ENCODE peak calls at places on chromosomes 5 and 9, in eight cellular contexts. K, I, B, Q, Z, L, W and C are unnamed samples. For H3K27me3, the result is how much of the 10 kb centered on the place peaks cover.

GRCh38 chr9:115922441-115922840 is 231.2 kb upstream of the PAPPA start:
- DNase-seq in K (no peak), I (no peak), B (no peak), Q (no peak), Z (no peak), L (no peak), W (no peak), C (no peak)

GRCh38 chr5:59249160-59249559 is 644.4 kb downstream of the PDE4D start:
- DNase-seq in K (no peak), I (no peak), B (no peak), Q (no peak), Z (no peak), L (no peak), W (no peak), C (no peak)

GRCh38 chr9:100317706-100318105 is 35.0 kb downstream of the TEX10 start:
- DNase-seq in K (no peak), I (no peak), B (no peak), Q (no peak), Z (no peak), L (no peak), W (no peak), C (no peak)

GRCh38 chr9:133351908-133352634 is 4.1 kb downstream of the RPL7A start:
- DNase-seq in K (peak), I (no peak), B (no peak), Q (peak), Z (no peak), L (peak), W (no peak), C (no peak)

GRCh38 chr5:2093859-2094615 is 211.3 kb upstream of the IRX4 start:
- DNase-seq in K (no peak), I (no peak), B (no peak), Q (peak), Z (no peak), L (peak), W (no peak), C (peak)

GRCh38 chr9:108021311-108021710 is 531.7 kb upstream of the KLF4 start:
- DNase-seq in K (no peak), I (no peak), B (no peak), Q (no peak), Z (no peak), L (no peak), W (no peak), C (no peak)

GRCh38 chr5:124932791-124933600 is 186.6 kb upstream of the ZNF608 start:
- DNase-seq in K (no peak), I (no peak), B (no peak), Q (no peak), Z (no peak), L (peak), W (no peak), C (no peak)

GRCh38 chr5:72144762-72145161 is 37.5 kb downstream of the MAP1B start:
- DNase-seq in K (no peak), I (no peak), B (no peak), Q (no peak), Z (no peak), L (no peak), W (no peak), C (no peak)

GRCh38 chr9:86098793-86099694 is at the start of gene GOLM1:
- DNase-seq in K (peak), I (no peak), B (no peak), Q (peak), Z (no peak), L (peak), W (peak), C (peak)

GRCh38 chr5:77423022-77423750 is 68.9 kb downstream of the WDR41 start:
- DNase-seq in K (no peak), I (no peak), B (no peak), Q (no peak), Z (no peak), L (no peak), W (no peak), C (no peak)

GRCh38 chr5:67921004-67921601 is 294.5 kb upstream of the PIK3R1 start:
- DNase-seq in K (no peak), I (no peak), B (no peak), Q (no peak), Z (no peak), L (no peak), W (no peak), C (no peak)

GRCh38 chr9:124258765-124259272 is 1.1 kb downstream of the NEK6 start:
- DNase-seq in K (no peak), I (no peak), B (no peak), Q (no peak), Z (no peak), L (no peak), W (no peak), C (no peak)

GRCh38 chr9:86500667-86501435 is 146.6 kb upstream of the TUT7 start:
- DNase-seq in K (no peak), I (no peak), B (no peak), Q (no peak), Z (no peak), L (peak), W (no peak), C (no peak)

GRCh38 chr5:107389130-107389553 is 281.6 kb downstream of the EFNA5 start:
- DNase-seq in K (no peak), I (peak), B (no peak), Q (no peak), Z (no peak), L (peak), W (no peak), C (no peak)

GRCh38 chr5:31944683-31945445 is 229.3 kb downstream of the GOLPH3 start:
- DNase-seq in K (no peak), I (no peak), B (no peak), Q (no peak), Z (no peak), L (no peak), W (no peak), C (no peak)

GRCh38 chr5:38999037-38999436 is 75.2 kb downstream of the RICTOR start:
- DNase-seq in K (no peak), I (no peak), B (no peak), Q (no peak), Z (no peak), L (no peak), W (no peak), C (no peak)

GRCh38 chr9:137494104-137494544 is 35.0 kb upstream of the NSMF start:
- DNase-seq in K (no peak), I (no peak), B (no peak), Q (no peak), Z (no peak), L (peak), W (peak), C (no peak)

GRCh38 chr9:91395106-91395552 is 28.5 kb downstream of the NFIL3 start:
- DNase-seq in K (no peak), I (no peak), B (no peak), Q (no peak), Z (no peak), L (no peak), W (no peak), C (no peak)

GRCh38 chr9:97237951-97238851 is 69.3 kb upstream of the CCDC180 start:
- DNase-seq in K (peak), I (peak), B (peak), Q (peak), Z (peak), L (peak), W (peak), C (peak)

GRCh38 chr9:32741706-32742105 is 41.6 kb upstream of the TMEM215 start:
- DNase-seq in K (no peak), I (no peak), B (no peak), Q (no peak), Z (no peak), L (no peak), W (no peak), C (no peak)

GRCh38 chr9:6667633-6668280 is 22.2 kb upstream of the GLDC start:
- DNase-seq in K (no peak), I (no peak), B (no peak), Q (no peak), Z (no peak), L (no peak), W (peak), C (no peak)

GRCh38 chr9:98502311-98502975 is 206.3 kb downstream of the GABBR2 start:
- DNase-seq in K (no peak), I (no peak), B (no peak), Q (no peak), Z (no peak), L (no peak), W (no peak), C (no peak)

GRCh38 chr9:99140685-99141314 is 35.9 kb downstream of the TGFBR1 start:
- DNase-seq in K (no peak), I (peak), B (peak), Q (no peak), Z (peak), L (peak), W (peak), C (peak)

GRCh38 chr5:886716-887325 is 5.8 kb downstream of the BRD9 start:
- DNase-seq in K (peak), I (no peak), B (no peak), Q (no peak), Z (no peak), L (no peak), W (no peak), C (no peak)

GRCh38 chr5:134541736-134542376 is 16.4 kb downstream of the JADE2 start:
- DNase-seq in K (peak), I (no peak), B (peak), Q (peak), Z (no peak), L (peak), W (peak), C (peak)

GRCh38 chr9:2857564-2858198 is 13.8 kb upstream of the PUM3 start:
- DNase-seq in K (peak), I (peak), B (peak), Q (peak), Z (peak), L (peak), W (peak), C (peak)

GRCh38 chr5:1638658-1639400 is 115.1 kb upstream of the LPCAT1 start:
- DNase-seq in K (no peak), I (no peak), B (peak), Q (no peak), Z (no peak), L (no peak), W (no peak), C (peak)

GRCh38 chr5:164303646-164304225 is 798.3 kb downstream of the MAT2B start:
- DNase-seq in K (no peak), I (no peak), B (no peak), Q (no peak), Z (no peak), L (no peak), W (no peak), C (no peak)

GRCh38 chr5:97044057-97044456 is 98.4 kb downstream of the LIX1 start:
- DNase-seq in K (peak), I (no peak), B (no peak), Q (no peak), Z (peak), L (peak), W (no peak), C (no peak)

GRCh38 chr9:36485647-36486453 is 85.8 kb upstream of the RNF38 start:
- DNase-seq in K (no peak), I (no peak), B (no peak), Q (no peak), Z (no peak), L (peak), W (no peak), C (no peak)

GRCh38 chr5:68456756-68457217 is 241.2 kb downstream of the PIK3R1 start:
- DNase-seq in K (no peak), I (no peak), B (no peak), Q (no peak), Z (no peak), L (peak), W (peak), C (no peak)

GRCh38 chr9:132143359-132143758 is 18.5 kb upstream of the NTNG2 start:
- DNase-seq in K (no peak), I (no peak), B (no peak), Q (no peak), Z (no peak), L (peak), W (no peak), C (no peak)
- H3K27me3 ChIP-seq in K (under half), I (under half), B (under half), Q (under half), Z (under half), L (under half), W (under half), C (under half)

DNA sequence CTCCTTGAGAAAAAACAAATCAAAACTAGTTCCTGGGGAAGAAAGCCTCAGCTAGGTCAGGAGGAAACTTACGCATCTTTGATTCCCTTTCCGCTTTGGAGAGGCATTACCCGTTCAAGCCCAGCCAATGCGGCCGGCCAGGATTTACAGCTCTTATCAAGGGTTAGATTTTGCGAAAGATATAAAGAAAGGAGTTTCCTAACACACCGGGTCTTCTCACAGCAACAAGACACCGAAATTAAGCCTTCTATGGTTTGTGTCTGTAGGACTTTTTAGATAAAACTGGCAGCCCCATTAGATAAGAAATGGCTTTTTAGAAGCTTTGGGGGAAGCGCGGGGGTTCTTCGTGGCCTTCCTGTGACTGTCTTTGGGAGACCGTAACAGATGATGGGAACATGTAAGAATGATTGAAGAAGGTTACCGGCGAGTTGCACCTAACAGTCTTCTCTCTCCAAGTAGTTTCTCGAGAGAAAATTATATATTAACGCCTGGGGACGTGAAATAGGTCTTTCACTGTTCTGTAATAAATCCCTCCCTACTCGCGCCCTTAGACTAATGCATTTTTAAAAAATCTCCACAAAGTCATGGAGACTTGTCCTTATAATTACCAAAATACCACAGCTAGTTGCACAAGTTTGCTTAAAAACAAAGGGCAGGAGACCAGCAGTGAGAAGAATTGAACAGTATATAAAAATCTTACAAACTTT is 1.3 kb upstream of the ISL1 start:
- DNase-seq in K (no peak), I (no peak), B (no peak), Q (no peak), Z (no peak), L (no peak), W (no peak), C (no peak)
- H3K27me3 ChIP-seq in K (under half), I (under half), B (under half), Q (under half), Z (under half), L (half or more), W (under half), C (under half)

GRCh38 chr5:178464431-178465048 is 125.7 kb downstream of the COL23A1 start:
- DNase-seq in K (no peak), I (no peak), B (peak), Q (no peak), Z (no peak), L (no peak), W (no peak), C (no peak)
- H3K27me3 ChIP-seq in K (under half), I (under half), B (under half), Q (under half), Z (under half), L (under half), W (under half), C (under half)

GRCh38 chr5:155726267-155726666 is 600.7 kb upstream of the SGCD start:
- DNase-seq in K (no peak), I (no peak), B (no peak), Q (no peak), Z (no peak), L (peak), W (no peak), C (no peak)
- H3K27me3 ChIP-seq in K (under half), I (under half), B (under half), Q (under half), Z (under half), L (under half), W (under half), C (under half)

DNA sequence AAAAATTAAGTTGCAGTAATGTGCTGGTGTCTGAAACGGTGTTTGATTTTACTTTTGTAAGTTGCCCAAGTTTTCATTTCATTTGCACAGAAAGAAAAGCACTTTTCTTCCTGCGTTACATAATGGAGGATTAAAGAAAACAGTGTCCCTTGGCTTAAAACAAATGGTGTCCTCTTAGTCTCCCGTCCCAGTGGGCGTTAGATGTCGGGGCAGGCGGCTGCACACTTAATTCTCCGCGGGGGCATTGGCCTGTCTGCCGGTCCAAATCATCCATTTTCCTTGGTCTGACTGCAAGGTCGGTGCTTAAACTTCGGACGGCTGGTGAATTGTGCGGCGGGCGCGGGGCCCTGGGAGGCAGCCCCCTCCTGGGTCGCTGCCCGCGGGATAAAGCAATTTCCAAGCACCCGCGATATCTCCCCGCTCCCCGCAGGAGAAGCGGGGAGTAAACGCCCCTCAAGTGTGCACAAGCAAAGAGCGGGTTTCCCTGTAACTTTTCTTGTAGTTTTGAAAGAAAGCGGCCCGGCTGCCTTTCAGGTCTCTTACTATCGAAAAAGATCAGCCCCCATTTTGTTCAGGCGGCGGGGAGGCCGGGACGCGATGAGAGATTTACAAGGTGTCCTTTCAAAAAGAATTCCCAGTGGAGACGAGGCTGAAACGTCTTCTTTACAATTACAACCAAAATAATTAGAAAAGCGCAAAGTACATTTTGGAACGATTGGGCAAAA is 1.5 kb downstream of the IRX1 start:
- DNase-seq in K (no peak), I (no peak), B (no peak), Q (no peak), Z (no peak), L (no peak), W (no peak), C (no peak)
- H3K27me3 ChIP-seq in K (under half), I (under half), B (under half), Q (under half), Z (under half), L (half or more), W (under half), C (half or more)

DNA sequence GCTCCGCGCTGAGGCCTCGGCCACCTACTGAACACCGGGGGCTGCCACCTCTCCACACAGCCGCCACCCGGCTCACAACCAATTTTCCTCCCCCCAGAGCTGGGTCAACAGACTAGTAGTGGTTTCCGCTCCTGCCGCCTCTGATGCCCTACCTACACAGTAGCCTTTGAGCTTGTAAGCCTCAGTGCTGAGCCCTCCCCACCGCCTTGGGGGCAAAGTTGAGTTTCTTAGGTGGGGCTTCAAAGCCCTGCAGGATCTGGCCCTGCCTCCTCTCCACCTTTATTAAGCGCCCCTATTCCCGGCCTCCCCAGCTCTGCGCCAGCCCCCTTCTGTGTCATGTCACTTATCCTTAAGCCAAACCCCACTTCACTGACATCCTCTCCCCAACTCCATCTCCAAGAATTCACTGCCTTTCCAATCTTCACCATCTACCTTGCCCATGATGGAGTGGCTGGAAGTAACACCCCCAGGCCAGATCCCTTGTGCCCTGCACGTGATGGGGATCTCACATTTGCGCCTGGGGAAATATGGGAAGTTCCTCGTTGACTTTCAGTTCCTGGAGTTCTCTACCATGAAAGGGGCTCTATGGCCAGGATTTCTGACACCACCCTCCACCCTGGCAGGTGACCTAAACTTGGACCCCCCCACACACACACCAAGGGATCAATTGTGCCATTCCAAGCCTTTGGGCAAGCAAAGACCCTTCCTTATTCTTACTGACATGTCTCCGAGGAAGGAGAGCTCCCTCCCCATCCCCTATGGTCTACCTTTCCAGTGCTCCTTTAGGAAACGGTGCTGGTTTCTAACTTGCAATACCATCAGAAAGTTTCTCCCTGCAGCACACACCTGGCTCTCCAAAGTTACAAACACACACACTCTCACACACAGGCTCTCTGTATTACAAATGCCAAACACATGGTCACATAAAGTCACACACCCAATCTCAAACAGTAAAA is 2.7 kb upstream of the CNTFR start:
- DNase-seq in K (no peak), I (no peak), B (no peak), Q (no peak), Z (no peak), L (no peak), W (no peak), C (no peak)
- H3K27me3 ChIP-seq in K (under half), I (half or more), B (half or more), Q (under half), Z (under half), L (under half), W (under half), C (under half)

DNA sequence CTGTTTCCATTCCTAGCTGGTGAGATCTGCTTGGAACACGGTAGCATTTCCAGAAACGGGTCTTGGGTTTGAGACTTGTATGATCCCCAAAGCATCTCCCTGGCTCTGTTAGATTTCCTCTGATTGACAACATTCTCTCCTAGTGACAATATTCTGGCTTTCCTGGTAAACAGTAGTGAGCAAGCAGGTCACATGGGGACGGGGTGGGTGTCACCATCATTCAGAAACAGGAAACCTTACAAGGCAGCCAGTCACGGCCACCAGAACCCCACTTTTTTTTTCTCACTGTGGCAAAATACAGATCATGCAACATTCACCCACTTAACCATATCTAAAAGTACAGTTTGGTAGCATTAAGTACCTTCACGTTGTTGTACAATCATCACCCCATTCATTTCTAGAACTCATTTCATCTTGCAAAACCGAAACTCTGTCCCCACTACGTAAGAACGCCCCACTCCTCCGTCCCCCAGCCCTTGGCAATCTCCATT is 90.1 kb upstream of the LMX1B start:
- DNase-seq in K (no peak), I (no peak), B (peak), Q (no peak), Z (no peak), L (peak), W (no peak), C (no peak)
- H3K27me3 ChIP-seq in K (under half), I (under half), B (under half), Q (under half), Z (under half), L (under half), W (half or more), C (under half)